ENCODE peak calls at places on chromosomes 1 and 21, in six cellular contexts. W, E, I, A, S and V are unnamed samples.

GRCh38 chr1:51833700-51834099 is 44.8 kb downstream of the NRDC start:
- DNase-seq in W (no peak), E (no peak), I (no peak), A (no peak), S (no peak), V (no peak)

GRCh38 chr21:39788383-39788782 is 43.4 kb downstream of the IGSF5 start:
- DNase-seq in W (peak), E (no peak), I (peak), A (no peak), S (no peak), V (peak)

GRCh38 chr1:36161656-36162531 is 5.9 kb downstream of the MAP7D1 start:
- DNase-seq in W (no peak), E (peak), I (no peak), A (peak), S (peak), V (peak)

GRCh38 chr1:55286851-55287602 is 71.9 kb upstream of the USP24 start:
- DNase-seq in W (no peak), E (no peak), I (no peak), A (no peak), S (no peak), V (no peak)

GRCh38 chr21:43196789-43197188 is 28.0 kb downstream of the CRYAA start:
- DNase-seq in W (no peak), E (no peak), I (no peak), A (no peak), S (no peak), V (no peak)

GRCh38 chr1:201904579-201904978 is 15.9 kb downstream of the SHISA4 start:
- DNase-seq in W (no peak), E (no peak), I (no peak), A (no peak), S (no peak), V (no peak)

GRCh38 chr1:48530727-48531351 is 58.8 kb upstream of the SPATA6 start:
- DNase-seq in W (peak), E (no peak), I (no peak), A (peak), S (peak), V (peak)

GRCh38 chr1:244437108-244437507 is 14.6 kb downstream of the ADSS2 start:
- DNase-seq in W (no peak), E (no peak), I (no peak), A (no peak), S (no peak), V (no peak)

GRCh38 chr1:156618853-156619581 is at the start of gene HAPLN2:
- DNase-seq in W (peak), E (no peak), I (no peak), A (no peak), S (no peak), V (peak)

GRCh38 chr1:41846595-41846994 is 72.1 kb downstream of the HIVEP3 start:
- DNase-seq in W (no peak), E (no peak), I (no peak), A (no peak), S (no peak), V (no peak)

GRCh38 chr1:209384710-209385550 is 198.6 kb upstream of the CAMK1G start:
- DNase-seq in W (no peak), E (no peak), I (no peak), A (no peak), S (no peak), V (no peak)

GRCh38 chr1:167128261-167129227 is 34.7 kb downstream of the STYXL2 start:
- DNase-seq in W (peak), E (no peak), I (no peak), A (no peak), S (no peak), V (peak)

GRCh38 chr1:204359474-204360255 is at the start of gene PLEKHA6:
- DNase-seq in W (peak), E (no peak), I (no peak), A (no peak), S (peak), V (peak)

GRCh38 chr1:117117697-117118096 is 3.9 kb downstream of the TRIM45 start:
- DNase-seq in W (no peak), E (no peak), I (no peak), A (no peak), S (no peak), V (no peak)

GRCh38 chr1:193322218-193322617 is 135.8 kb upstream of the B3GALT2 start:
- DNase-seq in W (no peak), E (no peak), I (peak), A (no peak), S (no peak), V (no peak)

GRCh38 chr1:196678510-196678884 is 26.7 kb downstream of the CFH start:
- DNase-seq in W (no peak), E (no peak), I (no peak), A (no peak), S (no peak), V (no peak)

GRCh38 chr1:18632218-18632588 is 1.6 kb downstream of the PAX7 start:
- DNase-seq in W (no peak), E (no peak), I (no peak), A (no peak), S (no peak), V (no peak)

GRCh38 chr21:44941567-44941966 is 1.7 kb downstream of the SLX9 start:
- DNase-seq in W (no peak), E (no peak), I (no peak), A (no peak), S (no peak), V (no peak)

GRCh38 chr1:228102791-228103620 is at the start of gene C1orf35:
- DNase-seq in W (peak), E (peak), I (no peak), A (peak), S (peak), V (peak)

GRCh38 chr1:42739753-42740700 is at the start of gene CLDN19:
- DNase-seq in W (no peak), E (no peak), I (no peak), A (no peak), S (no peak), V (no peak)

GRCh38 chr1:93814059-93814794 is 64.8 kb downstream of the DNTTIP2 start:
- DNase-seq in W (peak), E (no peak), I (peak), A (peak), S (peak), V (peak)

GRCh38 chr1:93964777-93965200 is 55.6 kb upstream of the GCLM start:
- DNase-seq in W (no peak), E (no peak), I (no peak), A (no peak), S (no peak), V (no peak)

GRCh38 chr1:160821627-160822026 is 25.7 kb downstream of the LY9 start:
- DNase-seq in W (no peak), E (no peak), I (no peak), A (no peak), S (no peak), V (peak)

GRCh38 chr1:173870252-173871075 is 2.3 kb downstream of the ZBTB37 start:
- DNase-seq in W (no peak), E (no peak), I (no peak), A (no peak), S (peak), V (peak)

GRCh38 chr1:9376886-9377333 is 84.2 kb downstream of the SPSB1 start:
- DNase-seq in W (no peak), E (no peak), I (no peak), A (no peak), S (no peak), V (no peak)

GRCh38 chr1:181712636-181713238 is 229.4 kb downstream of the CACNA1E start:
- DNase-seq in W (no peak), E (no peak), I (no peak), A (no peak), S (no peak), V (no peak)

GRCh38 chr1:97174039-97174704 is 452.6 kb downstream of the PTBP2 start:
- DNase-seq in W (no peak), E (no peak), I (no peak), A (no peak), S (no peak), V (no peak)

GRCh38 chr21:39346671-39347327 is 2.1 kb downstream of the HMGN1 start:
- DNase-seq in W (no peak), E (no peak), I (no peak), A (no peak), S (no peak), V (no peak)

GRCh38 chr1:207818971-207819451 is 67.2 kb downstream of the CD46 start:
- DNase-seq in W (no peak), E (no peak), I (no peak), A (no peak), S (no peak), V (no peak)

GRCh38 chr1:97145321-97145956 is 423.9 kb downstream of the PTBP2 start:
- DNase-seq in W (no peak), E (no peak), I (peak), A (no peak), S (no peak), V (no peak)

GRCh38 chr1:145922266-145922665 is 3.7 kb upstream of the PEX11B start:
- DNase-seq in W (no peak), E (no peak), I (no peak), A (no peak), S (no peak), V (no peak)

GRCh38 chr1:114075082-114075481 is 78.6 kb downstream of the SYT6 start:
- DNase-seq in W (no peak), E (no peak), I (no peak), A (no peak), S (no peak), V (no peak)

GRCh38 chr1:22500476-22500875 is 48.8 kb downstream of the ZBTB40 start:
- DNase-seq in W (peak), E (no peak), I (peak), A (no peak), S (no peak), V (no peak)

GRCh38 chr1:155253797-155254196 is 1.5 kb downstream of the ENTREP3 start:
- DNase-seq in W (no peak), E (no peak), I (no peak), A (no peak), S (no peak), V (no peak)

GRCh38 chr1:91980663-91981062 is 31.5 kb downstream of the BRDT start:
- DNase-seq in W (no peak), E (no peak), I (no peak), A (no peak), S (no peak), V (no peak)

GRCh38 chr1:111769517-111770146 is 13.9 kb downstream of the DDX20 start:
- DNase-seq in W (peak), E (peak), I (peak), A (no peak), S (peak), V (peak)